ENCODE peak calls at places on chromosomes 11 and 22, in five cellular contexts. H, V, L, D and Q are unnamed samples. For H3K9me3, the result is how much of the 10 kb centered on the place peaks cover.

GRCh38 chr11:86018249-86018648 is 50.6 kb downstream of the PICALM start:
- DNase-seq in H (no peak), V (no peak), L (no peak), D (no peak), Q (no peak)

GRCh38 chr22:44329179-44329796 is 16.5 kb upstream of the SHISAL1 start:
- DNase-seq in H (no peak), V (peak), L (no peak), D (no peak), Q (no peak)

GRCh38 chr11:48272551-48273080 is 9.0 kb downstream of the OR4X1 start:
- DNase-seq in H (no peak), V (no peak), L (no peak), D (peak), Q (no peak)

GRCh38 chr22:47200273-47201051 is 438.0 kb downstream of the TBC1D22A start:
- DNase-seq in H (no peak), V (no peak), L (no peak), D (no peak), Q (no peak)

GRCh38 chr11:126529037-126529436 is 173.6 kb downstream of the ST3GAL4 start:
- DNase-seq in H (no peak), V (no peak), L (no peak), D (no peak), Q (no peak)

GRCh38 chr11:69360606-69361005 is 66.7 kb downstream of the MYEOV start:
- DNase-seq in H (no peak), V (no peak), L (no peak), D (no peak), Q (no peak)

GRCh38 chr11:17596310-17596669 is 49.2 kb downstream of the OTOG start:
- DNase-seq in H (no peak), V (no peak), L (no peak), D (no peak), Q (no peak)

GRCh38 chr11:126431401-126432064 is 76.0 kb downstream of the ST3GAL4 start:
- DNase-seq in H (no peak), V (peak), L (peak), D (no peak), Q (peak)

GRCh38 chr11:71342951-71343827 is 90.8 kb upstream of the SHANK2 start:
- DNase-seq in H (peak), V (peak), L (no peak), D (peak), Q (peak)

GRCh38 chr11:118870396-118871343 is 13.0 kb upstream of the CXCR5 start:
- DNase-seq in H (peak), V (no peak), L (peak), D (no peak), Q (peak)

GRCh38 chr11:35419713-35420333 is 465 bp upstream of the SLC1A2 start:
- DNase-seq in H (peak), V (no peak), L (peak), D (no peak), Q (no peak)

GRCh38 chr11:65606876-65607613 is 7.0 kb downstream of the MAP3K11 start:
- DNase-seq in H (peak), V (peak), L (peak), D (peak), Q (peak)

GRCh38 chr22:30502911-30503310 is 2.6 kb downstream of the SEC14L4 start:
- DNase-seq in H (no peak), V (no peak), L (no peak), D (no peak), Q (no peak)

GRCh38 chr11:9691865-9692264 is 28.0 kb downstream of the SWAP70 start:
- DNase-seq in H (no peak), V (no peak), L (no peak), D (no peak), Q (no peak)

GRCh38 chr11:69374110-69374981 is 80.4 kb downstream of the MYEOV start:
- DNase-seq in H (no peak), V (peak), L (no peak), D (no peak), Q (no peak)

GRCh38 chr22:23786261-23786710 is 480 bp upstream of the SMARCB1 start:
- DNase-seq in H (no peak), V (no peak), L (no peak), D (no peak), Q (no peak)

GRCh38 chr11:69259072-69259471 is 34.9 kb upstream of the MYEOV start:
- DNase-seq in H (no peak), V (peak), L (no peak), D (no peak), Q (no peak)

GRCh38 chr11:96278039-96278897 is 64.7 kb downstream of the MAML2 start:
- DNase-seq in H (no peak), V (no peak), L (no peak), D (no peak), Q (no peak)

GRCh38 chr11:108498046-108498815 is at the start of gene POGLUT3:
- DNase-seq in H (peak), V (peak), L (peak), D (no peak), Q (peak)

GRCh38 chr22:30694638-30695350 is at the start of gene OSBP2:
- DNase-seq in H (peak), V (peak), L (peak), D (no peak), Q (peak)

GRCh38 chr11:72380132-72380503 is 54.2 kb downstream of the CLPB start:
- DNase-seq in H (no peak), V (no peak), L (no peak), D (no peak), Q (no peak)

GRCh38 chr11:12764187-12764914 is 90.1 kb downstream of the TEAD1 start:
- DNase-seq in H (no peak), V (no peak), L (no peak), D (no peak), Q (no peak)

GRCh38 chr11:44564653-44565007 is 833 bp upstream of the CD82 start:
- DNase-seq in H (no peak), V (no peak), L (no peak), D (no peak), Q (peak)

GRCh38 chr11:109845437-109845836 is 247.8 kb upstream of the ZC3H12C start:
- DNase-seq in H (no peak), V (no peak), L (no peak), D (no peak), Q (no peak)

GRCh38 chr11:15006139-15006759 is 34.1 kb upstream of the CALCA start:
- DNase-seq in H (peak), V (no peak), L (no peak), D (peak), Q (no peak)

GRCh38 chr11:65430406-65431217 is 8.0 kb downstream of the NEAT1 start:
- DNase-seq in H (no peak), V (no peak), L (no peak), D (no peak), Q (no peak)

GRCh38 chr22:38298312-38299000 is 18.8 kb downstream of the CSNK1E start:
- DNase-seq in H (no peak), V (peak), L (no peak), D (no peak), Q (no peak)

GRCh38 chr11:29913352-29913751 is 103.5 kb downstream of the KCNA4 start:
- DNase-seq in H (no peak), V (no peak), L (no peak), D (no peak), Q (no peak)

GRCh38 chr22:28922540-28923244 is 39.3 kb downstream of the ZNRF3 start:
- DNase-seq in H (no peak), V (no peak), L (no peak), D (no peak), Q (no peak)

GRCh38 chr22:17777005-17777716 is 2.9 kb upstream of the BID start:
- DNase-seq in H (no peak), V (peak), L (peak), D (no peak), Q (peak)

GRCh38 chr11:69303427-69303826 is 9.5 kb downstream of the MYEOV start:
- DNase-seq in H (no peak), V (no peak), L (no peak), D (no peak), Q (no peak)

GRCh38 chr11:104968365-104968855 is at the start of gene CASP4:
- DNase-seq in H (no peak), V (peak), L (peak), D (no peak), Q (peak)

GRCh38 chr22:31329453-31330215 is 16.5 kb downstream of the PATZ1 start:
- DNase-seq in H (no peak), V (no peak), L (no peak), D (no peak), Q (no peak)

GRCh38 chr11:118410055-118410745 is 8.8 kb downstream of the ATP5MG start:
- DNase-seq in H (peak), V (no peak), L (no peak), D (no peak), Q (no peak)

GRCh38 chr11:2647953-2648352 is 51.8 kb downstream of the KCNQ1OT1 start:
- DNase-seq in H (no peak), V (no peak), L (no peak), D (no peak), Q (no peak)
- H3K9me3 ChIP-seq in H (under half), V (half or more), L (half or more), D (half or more), Q (under half)

GRCh38 chr11:33691051-33691864 is 9.4 kb downstream of the C11orf91 start:
- DNase-seq in H (peak), V (peak), L (no peak), D (no peak), Q (no peak)
- H3K4me3 ChIP-seq in H (no peak), V (no peak), L (no peak), D (no peak), Q (no peak)

DNA sequence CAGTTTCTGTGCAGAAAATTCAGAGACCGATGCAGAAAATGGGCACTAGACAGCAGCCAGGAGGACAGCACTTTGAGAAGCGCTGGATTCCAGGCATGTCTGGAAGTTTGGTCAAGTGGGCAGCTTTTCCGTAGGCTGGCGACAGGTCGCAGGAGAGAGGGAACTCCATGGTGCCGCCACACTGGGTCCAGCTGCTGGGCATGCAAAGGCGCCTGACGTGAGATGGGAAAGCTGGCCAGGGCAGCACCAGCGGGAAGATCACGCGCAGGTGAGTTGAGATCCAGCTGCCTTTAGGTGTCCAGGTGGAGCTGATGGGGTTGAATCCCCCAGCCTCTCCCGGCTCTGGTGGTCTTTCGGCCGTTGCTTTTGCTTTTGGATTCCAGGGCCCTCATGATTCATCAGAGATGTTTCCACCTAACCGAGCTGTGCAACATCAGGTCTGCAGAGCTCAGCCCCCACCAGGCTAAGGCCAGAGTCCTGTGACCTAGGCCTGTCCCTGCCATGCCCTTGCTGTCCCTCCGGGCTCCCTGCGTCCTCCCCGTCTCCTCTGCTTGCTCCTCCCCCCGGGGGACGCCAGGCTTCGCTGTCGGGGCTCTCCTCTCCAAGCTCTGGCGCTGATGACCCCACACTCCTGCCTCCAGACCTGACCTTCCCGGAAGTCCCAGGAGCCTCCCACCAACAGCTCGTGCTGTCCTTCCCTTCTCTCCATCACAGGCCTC is 1001.7 kb downstream of the BRD1 start:
- DNase-seq in H (no peak), V (no peak), L (no peak), D (no peak), Q (no peak)
- H3K9me3 ChIP-seq in H (under half), V (under half), L (under half), D (under half), Q (under half)

GRCh38 chr11:129374993-129375721 is 491 bp upstream of the BARX2 start:
- DNase-seq in H (peak), V (peak), L (no peak), D (no peak), Q (no peak)

GRCh38 chr11:129375731-129376657 is at the start of gene BARX2:
- DNase-seq in H (peak), V (peak), L (no peak), D (peak), Q (peak)

GRCh38 chr11:129373489-129373953 is 2.1 kb upstream of the BARX2 start:
- DNase-seq in H (no peak), V (no peak), L (no peak), D (no peak), Q (no peak)

GRCh38 chr11:129372609-129373488 is 2.8 kb upstream of the BARX2 start:
- DNase-seq in H (peak), V (no peak), L (no peak), D (no peak), Q (no peak)

GRCh38 chr11:129374081-129374992 is 1.3 kb upstream of the BARX2 start:
- DNase-seq in H (peak), V (peak), L (no peak), D (no peak), Q (no peak)
- H3K4me3 ChIP-seq in H (peak), V (no peak), L (peak), D (peak), Q (no peak)

GRCh38 chr11:122538060-122538459 is 117.5 kb upstream of the UBASH3B start:
- DNase-seq in H (no peak), V (no peak), L (no peak), D (no peak), Q (no peak)
- H3K9me3 ChIP-seq in H (under half), V (under half), L (half or more), D (under half), Q (under half)

DNA sequence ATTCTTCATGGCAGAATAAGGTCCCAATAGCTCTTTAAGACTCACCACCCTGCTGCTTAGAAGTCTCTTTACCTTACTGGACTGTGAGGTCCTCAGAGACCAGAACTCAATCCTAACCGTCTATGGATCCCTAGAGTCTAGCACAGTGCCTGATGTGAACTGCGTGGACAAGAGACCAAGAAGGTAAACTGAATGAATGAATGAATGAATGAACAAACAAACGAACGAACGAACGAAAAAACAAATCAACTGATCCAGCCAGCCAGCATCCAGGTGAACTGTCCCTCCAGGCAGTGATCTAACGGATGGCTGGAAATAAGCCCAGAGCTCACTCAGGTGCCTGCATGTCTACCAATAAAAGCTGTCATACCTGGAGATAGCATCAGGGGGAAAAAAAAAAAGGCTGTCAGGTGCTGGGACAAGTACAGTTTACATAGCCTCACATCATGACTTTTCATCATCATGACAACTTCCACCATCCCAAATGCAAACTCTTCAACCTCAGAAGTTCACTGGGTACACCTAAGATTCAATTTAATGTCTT is 59.8 kb downstream of the PACSIN2 start:
- DNase-seq in H (no peak), V (no peak), L (no peak), D (no peak), Q (no peak)
- H3K4me3 ChIP-seq in H (no peak), V (no peak), L (no peak), D (no peak), Q (no peak)

DNA sequence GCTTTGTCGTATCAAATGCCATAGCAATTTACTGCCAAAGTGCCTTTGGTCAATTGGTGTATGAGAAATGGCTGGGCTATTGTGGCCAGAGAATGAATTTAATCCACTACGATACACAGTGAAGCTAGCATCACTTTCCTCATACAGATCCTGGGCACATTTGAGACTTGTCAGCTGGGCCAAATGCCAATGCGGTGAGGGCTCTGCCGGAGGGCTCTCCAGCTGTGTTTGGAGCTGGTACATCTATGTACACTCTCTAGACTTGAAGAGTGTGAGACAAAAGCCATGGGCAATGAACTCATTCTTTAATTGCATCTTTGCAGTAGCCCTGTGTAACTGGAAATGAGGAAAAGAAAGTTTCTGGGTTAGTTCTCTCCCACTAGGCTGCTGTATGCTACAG is 1052.9 kb downstream of the NTM start:
- DNase-seq in H (no peak), V (no peak), L (no peak), D (no peak), Q (no peak)
- H3K9me3 ChIP-seq in H (under half), V (under half), L (under half), D (under half), Q (under half)

DNA sequence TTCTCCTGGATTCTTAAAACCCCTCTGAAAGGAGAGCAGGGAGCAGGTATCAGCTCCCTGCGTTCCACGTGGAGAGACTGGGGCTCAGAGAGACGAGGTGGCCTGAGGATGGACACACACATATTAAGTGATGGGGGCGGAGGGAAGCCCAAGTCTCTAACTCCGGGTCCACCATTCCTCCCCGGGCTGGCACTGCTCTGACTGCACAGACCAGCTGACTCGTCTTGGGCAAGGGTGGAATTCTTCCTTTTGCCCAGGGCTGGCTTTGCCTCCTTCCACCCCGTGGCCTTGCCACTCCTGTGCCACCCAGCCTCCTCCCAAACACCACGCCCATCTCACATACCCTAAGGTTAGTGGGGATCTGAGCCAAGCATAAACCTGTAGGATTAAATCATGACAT is 65.0 kb downstream of the BUD13 start:
- DNase-seq in H (no peak), V (peak), L (no peak), D (no peak), Q (no peak)
- H3K4me3 ChIP-seq in H (no peak), V (no peak), L (no peak), D (no peak), Q (no peak)

GRCh38 chr11:122817121-122817520 is 21.2 kb upstream of the CRTAM start:
- DNase-seq in H (no peak), V (peak), L (no peak), D (no peak), Q (no peak)

GRCh38 chr11:122816701-122817100 is 21.6 kb upstream of the CRTAM start:
- DNase-seq in H (no peak), V (no peak), L (peak), D (no peak), Q (no peak)

GRCh38 chr11:122823564-122823963 is 14.7 kb upstream of the CRTAM start:
- DNase-seq in H (no peak), V (no peak), L (no peak), D (no peak), Q (no peak)

GRCh38 chr11:122820158-122820557 is 18.1 kb upstream of the CRTAM start:
- DNase-seq in H (no peak), V (no peak), L (no peak), D (no peak), Q (no peak)

DNA sequence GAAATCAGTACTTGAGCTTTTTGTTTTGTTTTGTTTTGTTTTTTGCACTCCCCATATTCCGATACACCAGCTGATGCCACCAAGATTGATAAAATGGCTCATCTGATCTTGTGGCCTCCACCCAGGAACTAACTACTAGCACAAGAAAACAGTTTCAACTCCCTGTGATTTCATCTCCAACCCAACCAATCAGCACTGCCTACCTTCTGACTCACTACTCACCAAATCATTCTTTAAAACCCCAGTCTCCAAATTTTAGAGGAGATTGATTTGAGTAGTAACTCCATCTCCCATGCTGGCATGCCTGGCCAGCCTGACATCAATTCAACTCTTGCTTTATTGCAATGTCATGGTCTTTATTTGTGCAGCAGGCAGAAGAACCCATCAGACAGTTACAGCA is 16.1 kb upstream of the CRTAM start:
- DNase-seq in H (no peak), V (no peak), L (no peak), D (no peak), Q (no peak)
- H3K9me3 ChIP-seq in H (under half), V (under half), L (under half), D (under half), Q (under half)